ENCODE peak calls at places on chromosome 13, in four cellular contexts. P is HCT116, R is SK-N-SH, J is K562. B is an unnamed sample.
A peak's percentile ranks its signal among the peaks of the same experiment; 100 is the strongest.

GRCh38 chr13:78600317-78600899 is 2.9 kb downstream of the POU4F1 start:
- DNase-seq in R (no peak), P (no peak), J (no peak), B (no peak)

GRCh38 chr13:101474419-101474957 is 22.0 kb downstream of the ITGBL1 start:
- DNase-seq in P (no peak), R (no peak), J (no peak), B (no peak)

GRCh38 chr13:48159436-48160225 is 64.7 kb upstream of the MED4 start:
- DNase-seq in J (no peak), P (no peak), R (no peak), B (no peak)

GRCh38 chr13:99416411-99417121 is 84.7 kb upstream of the TM9SF2 start:
- DNase-seq in R (no peak), P (no peak), J (no peak), B (no peak)

GRCh38 chr13:29566864-29567263 is 28.6 kb downstream of the SLC7A1 start:
- DNase-seq in P (no peak), J (no peak), R (no peak), B (no peak)

GRCh38 chr13:106916329-106916728 is 348.4 kb upstream of the ARGLU1 start:
- DNase-seq in J (no peak), R (no peak), P (no peak), B (no peak)

GRCh38 chr13:35723061-35723461 is 246.6 kb upstream of the MAB21L1 start:
- DNase-seq in J (no peak), R (no peak), P (no peak), B (no peak)

GRCh38 chr13:50685491-50685890 is 158.0 kb downstream of the DLEU7 start:
- DNase-seq in J (no peak), R (no peak), P (no peak), B (no peak)

GRCh38 chr13:30871713-30872029 is 34.4 kb upstream of the MEDAG start:
- DNase-seq in P (no peak), R (no peak), J (no peak), B (no peak)

GRCh38 chr13:29402168-29402621 is 193.3 kb downstream of the SLC7A1 start:
- DNase-seq in P (no peak), J (no peak), R (no peak), B (no peak)

GRCh38 chr13:74306496-74306895 is 172.3 kb upstream of the KLF12 start:
- DNase-seq in J (no peak), P (no peak), R (peak; percentile 20), B (no peak)

GRCh38 chr13:34748078-34748477 is 194.0 kb upstream of the NBEA start:
- DNase-seq in J (no peak), P (no peak), R (no peak), B (no peak)

GRCh38 chr13:50580684-50581305 is 262.7 kb downstream of the DLEU7 start:
- DNase-seq in J (no peak), P (no peak), R (no peak), B (no peak)

GRCh38 chr13:59112375-59112774 is 1051.4 kb downstream of the DIAPH3 start:
- DNase-seq in J (no peak), R (peak; percentile 5), P (no peak), B (no peak)

GRCh38 chr13:59166174-59166573 is 997.6 kb downstream of the DIAPH3 start:
- DNase-seq in J (no peak), R (no peak), P (no peak), B (no peak)

GRCh38 chr13:22944378-22944777 is 236.4 kb upstream of the SGCG start:
- DNase-seq in J (no peak), P (no peak), R (no peak), B (no peak)
- TF ChIP-seq ELF1 in J (no peak), P (no peak), R (no peak), B (no peak)

GRCh38 chr13:80486407-80486806 is 145.5 kb upstream of the SPRY2 start:
- DNase-seq in J (no peak), P (no peak), R (no peak), B (no peak)

GRCh38 chr13:80481589-80481988 is 140.7 kb upstream of the SPRY2 start:
- DNase-seq in P (no peak), R (no peak), J (no peak), B (no peak)

GRCh38 chr13:80477641-80478443 is 136.9 kb upstream of the SPRY2 start:
- DNase-seq in J (no peak), R (no peak), P (no peak), B (no peak)

GRCh38 chr13:80483157-80483556 is 142.2 kb upstream of the SPRY2 start:
- DNase-seq in P (no peak), R (no peak), J (no peak), B (no peak)
- TF ChIP-seq MAX in P (no peak), R (no peak), J (no peak), B (no peak)

GRCh38 chr13:40168425-40169155 is 497.9 kb downstream of the FOXO1 start:
- DNase-seq in R (no peak), J (no peak), P (no peak), B (no peak)
- TF ChIP-seq RAD21 in R (no peak), J (no peak), P (no peak), B (no peak)

GRCh38 chr13:98251708-98252107 is 74.6 kb upstream of the RNF113B start:
- DNase-seq in R (no peak), P (no peak), J (no peak), B (no peak)

GRCh38 chr13:98252931-98253470 is 75.9 kb upstream of the RNF113B start:
- DNase-seq in J (no peak), R (no peak), P (peak; percentile 21), B (peak; percentile 49)

GRCh38 chr13:98258226-98258625 is 81.2 kb upstream of the RNF113B start:
- DNase-seq in P (no peak), J (no peak), R (no peak), B (no peak)

GRCh38 chr13:98253526-98253925 is 76.5 kb upstream of the RNF113B start:
- DNase-seq in P (no peak), J (no peak), R (no peak), B (no peak)

DNA sequence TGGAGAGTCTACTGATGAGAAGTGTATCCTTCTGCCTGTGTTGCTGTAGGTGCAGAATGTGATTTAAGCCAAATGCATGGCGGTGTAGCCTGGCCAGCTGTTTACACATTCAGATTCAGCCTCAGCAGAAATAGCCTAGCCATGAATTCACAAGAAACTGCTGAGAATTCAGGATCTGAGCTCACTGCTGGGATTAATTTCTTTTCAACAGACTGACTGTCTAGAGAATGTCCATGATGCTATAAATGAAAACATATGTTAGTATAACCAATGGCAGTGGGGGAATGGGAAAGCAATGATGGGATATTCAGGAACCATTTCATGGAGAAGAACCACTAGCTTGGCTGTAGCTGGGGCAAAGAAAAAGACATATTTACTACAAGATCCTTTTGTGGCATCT is 77.5 kb upstream of the RNF113B start:
- DNase-seq in J (no peak), P (no peak), R (peak; percentile 63), B (no peak)
- TF ChIP-seq ELF1 in J (no peak), P (no peak), R (no peak), B (no peak)

DNA sequence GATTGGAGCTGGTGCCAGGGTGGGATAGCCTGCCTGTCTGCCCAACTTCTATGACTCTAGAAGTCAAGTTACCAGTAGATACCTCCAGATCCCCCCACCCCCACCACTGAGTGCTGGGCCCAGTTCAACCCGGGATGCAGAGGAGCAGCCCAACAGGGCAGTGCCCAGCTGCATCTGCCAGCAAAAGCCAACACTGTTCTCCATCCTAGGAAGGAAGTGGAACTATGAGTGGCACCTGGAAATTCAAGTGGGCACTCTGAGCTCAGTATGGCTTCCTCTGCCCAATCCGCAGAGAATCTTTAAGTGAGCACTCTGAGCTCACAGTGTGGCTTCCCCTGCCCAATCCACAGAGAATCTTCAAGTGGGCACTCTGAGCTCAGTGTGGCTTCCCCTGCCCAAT is 14.2 kb downstream of the TUBGCP3 start:
- DNase-seq in R (no peak), P (no peak), J (no peak), B (no peak)
- TF ChIP-seq MAX in R (no peak), P (no peak), J (no peak), B (no peak)